ENCODE peak calls at places on chromosomes 11 and 22, in four cellular contexts. W, N, M and L are unnamed samples.

GRCh38 chr11:78740175-78741161 is 165.8 kb upstream of the NARS2 start:
- DNase-seq in W (no peak), N (no peak), M (no peak), L (no peak)

GRCh38 chr11:122095950-122096942 is 19.8 kb downstream of the BLID start:
- DNase-seq in W (no peak), N (no peak), M (no peak), L (no peak)

GRCh38 chr11:69449320-69450063 is 32.0 kb upstream of the LINC01488 start:
- DNase-seq in W (peak; percentile 60), N (peak; percentile 88), M (no peak), L (peak; percentile 82)

GRCh38 chr11:96474263-96474662 is 84.5 kb downstream of the JRKL start:
- DNase-seq in W (no peak), N (no peak), M (no peak), L (no peak)

GRCh38 chr11:221998-222789 is 13.9 kb downstream of the SIRT3 start:
- DNase-seq in W (no peak), N (no peak), M (no peak), L (no peak)

GRCh38 chr11:2171531-2171930 is at the start of gene TH:
- DNase-seq in W (no peak), N (no peak), M (no peak), L (no peak)

GRCh38 chr11:73982595-73982989 is at the start of gene UCP2:
- DNase-seq in W (peak; percentile 83), N (peak; percentile 98), M (peak; percentile 81), L (peak; percentile 55)

GRCh38 chr11:64334764-64335741 is 5.0 kb upstream of the CCDC88B start:
- DNase-seq in W (peak; percentile 95), N (no peak), M (peak; percentile 97), L (peak; percentile 95)

GRCh38 chr22:43731986-43732385 is 80.1 kb downstream of the EFCAB6 start:
- DNase-seq in W (no peak), N (no peak), M (no peak), L (no peak)

GRCh38 chr11:117818036-117818858 is 6.3 kb downstream of the FXYD2 start:
- DNase-seq in W (peak; percentile 69), N (no peak), M (no peak), L (no peak)

GRCh38 chr11:128840137-128840536 is 27.0 kb downstream of the KCNJ1 start:
- DNase-seq in W (no peak), N (no peak), M (no peak), L (no peak)

GRCh38 chr11:103294516-103294915 is 185.3 kb downstream of the DYNC2H1 start:
- DNase-seq in W (no peak), N (no peak), M (no peak), L (no peak)

GRCh38 chr11:116694017-116694725 is 78.6 kb downstream of the BUD13 start:
- DNase-seq in W (no peak), N (no peak), M (no peak), L (no peak)

GRCh38 chr22:36331912-36332622 is 55.7 kb downstream of the MYH9 start:
- DNase-seq in W (peak; percentile 63), N (peak; percentile 95), M (peak; percentile 18), L (no peak)

GRCh38 chr11:119166368-119167076 is 2.0 kb upstream of the NLRX1 start:
- DNase-seq in W (no peak), N (no peak), M (peak; percentile 47), L (peak; percentile 80)

GRCh38 chr22:44634426-44635321 is 67.3 kb upstream of the PRR5 start:
- DNase-seq in W (no peak), N (no peak), M (no peak), L (no peak)

GRCh38 chr11:57471496-57471895 is 11.2 kb downstream of the RTN4RL2 start:
- DNase-seq in W (no peak), N (no peak), M (no peak), L (no peak)

GRCh38 chr11:118171274-118172062 is 5.0 kb downstream of the SCN2B start:
- DNase-seq in W (peak; percentile 56), N (peak; percentile 91), M (peak; percentile 82), L (peak; percentile 57)

GRCh38 chr22:45740236-45740635 is 68.6 kb downstream of the ATXN10 start:
- DNase-seq in W (no peak), N (no peak), M (no peak), L (no peak)

GRCh38 chr11:68383976-68384501 is 71.6 kb downstream of the LRP5 start:
- DNase-seq in W (peak; percentile 68), N (peak; percentile 61), M (peak; percentile 62), L (peak; percentile 49)

GRCh38 chr11:114063829-114064201 is 4.3 kb downstream of the ZBTB16 start:
- DNase-seq in W (no peak), N (no peak), M (no peak), L (no peak)

GRCh38 chr11:114065094-114065493 is 5.6 kb downstream of the ZBTB16 start:
- DNase-seq in W (no peak), N (no peak), M (no peak), L (no peak)

GRCh38 chr11:114064216-114064615 is 4.7 kb downstream of the ZBTB16 start:
- DNase-seq in W (no peak), N (no peak), M (no peak), L (no peak)

GRCh38 chr11:114062272-114062671 is 2.8 kb downstream of the ZBTB16 start:
- DNase-seq in W (no peak), N (no peak), M (no peak), L (no peak)

GRCh38 chr11:114063149-114063828 is 3.8 kb downstream of the ZBTB16 start:
- DNase-seq in W (no peak), N (no peak), M (no peak), L (no peak)
- TF ChIP-seq POLR2A in W (no peak), N (no peak), M (no peak), L (no peak)

DNA sequence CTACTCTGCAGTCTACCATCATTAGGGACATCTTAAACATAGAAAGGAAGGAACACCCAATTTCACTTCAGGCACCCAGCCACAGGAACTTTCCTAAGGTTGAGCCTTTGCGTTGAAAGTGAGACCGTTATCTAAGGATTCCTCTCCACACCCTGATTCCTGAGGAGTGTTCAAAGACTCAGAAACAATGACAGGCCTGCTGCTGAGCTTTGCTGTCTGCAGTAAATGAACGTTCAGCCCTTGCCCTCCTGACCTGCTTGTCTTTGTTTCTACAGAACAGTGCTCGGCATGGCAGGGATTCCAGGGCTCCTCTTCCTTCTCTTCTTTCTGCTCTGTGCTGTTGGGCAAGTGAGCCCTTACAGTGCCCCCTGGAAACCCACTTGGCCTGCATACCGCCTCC is 7.0 kb downstream of the PRSS23 start:
- DNase-seq in W (no peak), N (no peak), M (no peak), L (no peak)
- TF ChIP-seq POLR2A in W (no peak), N (no peak), M (no peak), L (no peak)

GRCh38 chr22:38986629-38987028 is 4.5 kb downstream of the APOBEC3B start:
- DNase-seq in W (no peak), N (no peak), M (no peak), L (no peak)

GRCh38 chr22:38981659-38982007 is 514 bp upstream of the APOBEC3B start:
- DNase-seq in W (no peak), N (no peak), M (no peak), L (no peak)

GRCh38 chr22:38984224-38984623 is 2.1 kb downstream of the APOBEC3B start:
- DNase-seq in W (no peak), N (no peak), M (no peak), L (no peak)

GRCh38 chr22:38981005-38981658 is 1.0 kb upstream of the APOBEC3B start:
- DNase-seq in W (no peak), N (no peak), M (no peak), L (no peak)

DNA sequence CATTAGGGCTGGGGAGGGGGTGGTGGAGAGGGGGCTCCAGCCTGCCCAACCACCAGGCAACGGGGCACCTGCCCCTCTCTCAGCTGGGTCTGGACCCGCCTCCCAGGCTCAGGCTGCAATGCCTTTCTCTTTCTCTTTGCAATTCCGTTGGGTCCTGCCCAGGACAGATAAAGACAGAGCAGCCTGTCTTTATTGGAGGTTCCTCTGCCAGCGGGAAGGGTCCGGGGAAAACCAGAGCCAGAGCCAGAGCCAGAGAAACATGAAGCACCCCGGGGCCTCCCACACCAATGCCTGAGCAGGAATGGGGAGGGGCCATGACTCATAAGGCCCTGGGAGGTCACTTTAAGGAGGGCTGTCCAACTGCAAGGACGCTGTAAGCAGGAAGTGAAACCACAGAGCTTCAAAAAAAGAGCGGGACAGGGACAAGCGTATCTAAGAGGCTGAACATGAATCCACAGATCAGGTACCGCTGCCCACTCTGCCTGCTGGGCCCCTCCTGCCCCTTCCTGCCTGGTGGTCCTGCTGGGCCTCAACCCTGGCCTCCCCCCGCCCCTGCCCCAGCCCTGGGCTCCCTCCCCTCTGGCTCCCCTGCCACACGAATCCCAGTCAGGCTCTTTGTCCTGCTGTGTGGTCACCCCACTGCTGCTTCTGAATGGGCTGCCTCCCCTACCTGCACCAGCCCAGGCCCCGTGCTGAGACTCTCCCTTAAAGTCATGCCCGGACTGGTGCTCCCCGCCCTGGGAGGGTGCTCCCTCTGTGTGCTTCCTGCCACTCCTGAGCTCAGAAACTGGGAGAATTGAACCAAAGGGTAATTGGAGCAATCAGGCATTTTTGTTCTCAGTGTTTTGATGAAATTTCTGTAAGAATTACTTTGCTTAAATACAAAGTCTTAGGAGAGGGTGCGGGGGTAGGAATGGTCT is at the start of gene APOBEC3B:
- DNase-seq in W (peak; percentile 88), N (peak; percentile 92), M (peak; percentile 85), L (peak; percentile 63)
- TF ChIP-seq POLR2A in W (no peak), N (no peak), M (no peak), L (peak; percentile 15)

GRCh38 chr11:34621876-34622275 is 983 bp downstream of the EHF start:
- DNase-seq in W (no peak), N (no peak), M (no peak), L (no peak)

GRCh38 chr11:34620202-34620601 is 691 bp upstream of the EHF start:
- DNase-seq in W (no peak), N (no peak), M (no peak), L (no peak)

GRCh38 chr11:34623463-34623862 is 2.6 kb downstream of the EHF start:
- DNase-seq in W (no peak), N (no peak), M (no peak), L (no peak)

GRCh38 chr11:34619062-34619516 is 1.8 kb upstream of the EHF start:
- DNase-seq in W (no peak), N (no peak), M (no peak), L (no peak)

GRCh38 chr11:34620820-34621792 is at the start of gene EHF:
- DNase-seq in W (no peak), N (no peak), M (no peak), L (no peak)
- TF ChIP-seq POLR2A in W (no peak), N (no peak), M (no peak), L (no peak)

GRCh38 chr22:21573293-21573734 is 5.8 kb downstream of the UBE2L3 start:
- DNase-seq in W (no peak), N (no peak), M (no peak), L (no peak)
- TF ChIP-seq POLR2A in W (no peak), N (no peak), M (no peak), L (no peak)

GRCh38 chr11:66119348-66120133 is 49.5 kb downstream of the PACS1 start:
- DNase-seq in W (peak; percentile 64), N (no peak), M (peak; percentile 60), L (peak; percentile 41)
- TF ChIP-seq POLR2A in W (peak; percentile 49), N (no peak), M (no peak), L (no peak)

DNA sequence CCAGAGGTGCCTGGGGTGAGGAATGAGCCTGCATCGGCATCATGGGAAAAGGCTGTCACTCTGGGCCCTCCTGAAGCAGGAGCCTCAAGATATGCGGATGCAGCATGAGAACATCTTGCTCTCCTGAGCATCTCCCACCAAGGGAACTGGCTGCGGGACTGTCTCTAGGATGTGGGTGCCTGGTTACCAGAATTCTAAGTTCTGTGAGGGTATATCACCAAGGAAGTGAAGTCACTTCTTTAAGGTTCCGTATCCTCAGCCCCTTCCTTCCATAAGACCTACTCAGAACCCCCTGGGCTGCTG is 86.9 kb downstream of the GGTLC2 start:
- DNase-seq in W (no peak), N (no peak), M (no peak), L (no peak)
- TF ChIP-seq POLR2A in W (no peak), N (no peak), M (no peak), L (no peak)